ENCODE peak calls at places on chromosomes 12 and 14, in six cellular contexts. M is tibial nerve, G is heart right ventricle, S is GM23338, J is ovary, Y is pancreas. I is an unnamed sample.

GRCh38 chr12:45008211-45008610 is 42.7 kb downstream of the DBX2 start:
- DNase-seq in M (no peak), Y (no peak), S (no peak), G (no peak), J (no peak), I (no peak)

GRCh38 chr12:7373226-7373625 is 69.4 kb downstream of the ACSM4 start:
- DNase-seq in Y (no peak), G (no peak), M (no peak), S (no peak), J (no peak), I (no peak)

GRCh38 chr12:11839093-11839641 is 189.7 kb downstream of the ETV6 start:
- DNase-seq in M (no peak), Y (peak), J (no peak), G (peak), S (no peak), I (no peak)

GRCh38 chr14:72686832-72687231 is 207.1 kb downstream of the DPF3 start:
- DNase-seq in J (no peak), G (no peak), S (no peak), M (no peak), Y (no peak), I (no peak)

GRCh38 chr14:58077621-58078020 is 74.4 kb downstream of the ARMH4 start:
- DNase-seq in J (no peak), Y (no peak), G (no peak), M (no peak), S (peak), I (no peak)

GRCh38 chr12:49705479-49706267 is 1.5 kb downstream of the FMNL3 start:
- DNase-seq in S (peak), Y (no peak), G (peak), J (peak), M (peak), I (peak)

GRCh38 chr12:118402251-118402650 is 25.9 kb downstream of the SUDS3 start:
- DNase-seq in M (no peak), Y (no peak), J (no peak), G (no peak), S (no peak), I (no peak)

GRCh38 chr14:98959410-98959809 is 312.6 kb downstream of the BCL11B start:
- DNase-seq in J (no peak), M (no peak), Y (no peak), G (no peak), S (no peak), I (no peak)

GRCh38 chr14:51293926-51294290 is 53.9 kb downstream of the TMX1 start:
- DNase-seq in G (no peak), M (no peak), Y (no peak), J (no peak), S (no peak), I (no peak)

GRCh38 chr12:124369055-124369900 is 74.4 kb downstream of the RFLNA start:
- DNase-seq in S (no peak), G (peak), Y (peak), J (peak), M (peak), I (no peak)

DNA sequence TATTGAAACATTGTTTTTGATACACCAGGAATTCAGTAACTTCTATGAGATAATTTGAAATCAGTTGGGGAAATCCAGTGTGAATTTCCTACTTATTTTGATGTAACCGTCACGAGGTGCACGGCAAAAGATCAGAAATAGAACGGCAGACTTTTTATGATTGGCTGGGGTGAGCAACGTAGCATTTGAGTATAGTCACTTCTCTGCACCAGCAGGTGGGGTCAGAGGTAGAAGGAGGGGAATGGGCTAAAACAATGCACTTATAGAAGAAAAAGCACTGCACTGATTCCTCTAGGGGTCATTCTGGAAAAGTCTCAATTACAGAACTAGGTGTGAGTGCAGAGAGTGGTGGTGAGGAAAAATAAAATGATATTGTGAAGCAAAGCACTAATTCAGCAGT is 7.9 kb upstream of the SSPN start:
- DNase-seq in Y (no peak), G (no peak), J (no peak), S (peak), M (no peak), I (no peak)
- TF ChIP-seq CTCF in Y (no peak), G (no peak), J (no peak), S (peak), M (no peak), I (no peak)

GRCh38 chr12:120439646-120440247 is 1.8 kb downstream of the COX6A1 start:
- DNase-seq in S (peak), G (peak), J (peak), M (no peak), Y (peak), I (peak)

GRCh38 chr12:120445911-120446909 is at the start of the genes GATC and TRIAP1:
- DNase-seq in S (peak), Y (peak), J (peak), M (peak), G (peak), I (peak)

GRCh38 chr12:120447992-120448391 is 1.7 kb downstream of the GATC start:
- DNase-seq in M (no peak), J (no peak), G (no peak), Y (no peak), S (no peak), I (no peak)

DNA sequence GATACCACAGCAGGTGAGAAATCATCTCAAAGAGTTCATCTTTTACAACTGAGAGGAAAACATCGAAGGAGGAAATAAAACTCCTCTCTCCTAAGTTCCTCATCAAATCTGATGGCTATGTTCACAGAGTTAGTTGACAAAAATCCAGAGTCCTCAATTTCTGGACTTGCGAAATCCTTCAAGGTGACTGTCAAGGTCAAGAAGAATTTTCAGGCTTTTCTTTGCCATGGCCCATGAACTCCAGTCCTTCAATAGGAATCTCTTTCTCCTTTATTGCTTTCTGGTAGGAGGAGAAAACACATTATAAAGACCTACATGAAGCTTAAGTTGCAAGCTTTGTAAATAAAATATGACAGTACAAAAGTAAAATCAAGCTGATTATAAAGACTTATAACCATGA is 1.5 kb downstream of the TRIAP1 start:
- DNase-seq in S (no peak), M (no peak), J (no peak), G (no peak), Y (no peak), I (no peak)
- H3K4me3 ChIP-seq in S (peak), M (no peak), J (no peak), G (no peak), Y (no peak), I (no peak)

DNA sequence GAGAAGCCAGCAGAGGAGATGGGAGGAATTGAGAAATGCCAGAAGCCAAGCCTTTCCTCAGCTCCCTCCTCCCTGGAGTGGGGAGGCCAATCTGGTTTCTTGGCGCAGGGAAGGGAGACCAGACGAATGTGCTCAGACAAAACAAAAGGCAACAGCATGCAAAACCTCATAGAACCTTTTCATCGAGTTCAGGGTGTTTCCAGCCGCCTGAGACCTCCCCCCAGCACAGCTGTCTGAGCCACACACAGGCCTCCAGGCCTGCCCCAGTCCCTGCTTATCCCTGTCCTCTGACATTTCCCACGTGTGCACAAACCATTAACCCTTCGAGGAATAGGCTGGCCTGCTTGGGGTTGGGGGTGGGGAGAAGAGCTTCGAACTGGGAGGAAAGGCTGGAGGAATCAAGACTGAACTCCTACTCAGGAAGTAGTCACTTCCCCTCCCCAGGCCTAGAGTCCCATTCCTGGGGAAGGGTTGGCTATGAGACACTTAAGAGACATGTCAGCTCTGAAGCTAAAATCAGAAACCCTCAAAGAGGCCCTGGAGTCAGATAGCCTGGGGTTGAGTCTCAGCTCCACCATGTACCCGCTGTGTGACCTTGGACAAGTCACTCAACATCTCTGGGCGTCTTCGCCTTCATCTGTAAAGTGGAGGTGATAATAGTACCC is 10.7 kb downstream of the TBX3 start:
- DNase-seq in G (no peak), J (peak), S (peak), Y (no peak), M (no peak), I (no peak)
- H3K27ac ChIP-seq in G (no peak), J (peak), S (no peak), Y (no peak), M (no peak), I (no peak)

GRCh38 chr14:36647827-36648753 is 13.6 kb upstream of the PAX9 start:
- DNase-seq in G (no peak), J (no peak), M (no peak), Y (no peak), S (peak), I (peak)
- TF ChIP-seq CTCF in G (no peak), J (no peak), M (peak), Y (peak), S (peak), I (peak)

GRCh38 chr12:54292931-54293241 is 7.9 kb downstream of the NFE2 start:
- DNase-seq in G (no peak), J (no peak), Y (no peak), S (no peak), M (no peak), I (no peak)

GRCh38 chr12:54292083-54292930 is 8.5 kb downstream of the NFE2 start:
- DNase-seq in G (no peak), J (no peak), Y (no peak), M (no peak), S (no peak), I (no peak)

GRCh38 chr12:54296393-54297121 is 4.3 kb downstream of the NFE2 start:
- DNase-seq in G (no peak), J (no peak), Y (no peak), S (no peak), M (no peak), I (no peak)

GRCh38 chr12:54294914-54295566 is 5.8 kb downstream of the NFE2 start:
- DNase-seq in J (no peak), Y (no peak), G (no peak), S (no peak), M (no peak), I (no peak)

GRCh38 chr12:54294152-54294913 is 6.5 kb downstream of the NFE2 start:
- DNase-seq in S (peak), Y (peak), G (no peak), J (no peak), M (peak), I (no peak)
- H3K4me3 ChIP-seq in S (no peak), Y (no peak), G (no peak), J (no peak), M (no peak), I (no peak)

GRCh38 chr14:21100931-21101330 is at the start of gene TMEM253:
- DNase-seq in Y (no peak), G (no peak), S (no peak), M (no peak), J (no peak), I (no peak)
- H3K27ac ChIP-seq in Y (peak), G (no peak), S (no peak), M (no peak), J (no peak), I (no peak)